ENCODE peak calls at places on chromosomes 2 and 18, in five cellular contexts. C is SK-MEL-5, P is NCI-H1694 treated with DMSO at 0.1 percent for 48 hours, Y is HTR-8/SVneo, Z is NCI-H345. N is an unnamed sample.

GRCh38 chr2:62706721-62707516 is 1.4 kb downstream of the EHBP1 start:
- DNase-seq in Y (no peak), P (no peak), Z (no peak), C (no peak), N (no peak)

GRCh38 chr2:63023444-63023843 is 27.2 kb upstream of the OTX1 start:
- DNase-seq in Y (peak; percentile 52), C (peak; percentile 92), P (peak; percentile 39), Z (peak; percentile 1), N (no peak)

GRCh38 chr2:170235860-170236638 is 58.1 kb downstream of the MYO3B start:
- DNase-seq in C (peak; percentile 87), P (peak; percentile 88), Y (peak; percentile 32), Z (peak; percentile 79), N (no peak)

GRCh38 chr2:109217362-109218086 is 88.5 kb downstream of the SH3RF3 start:
- DNase-seq in Z (no peak), P (no peak), Y (no peak), C (no peak), N (no peak)

GRCh38 chr2:16623046-16623445 is 42.6 kb downstream of the CYRIA start:
- DNase-seq in Y (no peak), Z (no peak), P (no peak), C (no peak), N (no peak)

GRCh38 chr2:161250864-161251436 is 57.3 kb upstream of the PSMD14 start:
- DNase-seq in Y (peak; percentile 72), Z (peak; percentile 78), P (peak; percentile 72), C (peak; percentile 60), N (no peak)

GRCh38 chr2:14220101-14220500 is 412.4 kb upstream of the LRATD1 start:
- DNase-seq in Y (no peak), Z (no peak), C (no peak), P (no peak), N (no peak)

GRCh38 chr2:120177011-120177621 is 46.1 kb downstream of the TMEM185B start:
- DNase-seq in Z (no peak), P (no peak), C (peak; percentile 22), Y (no peak), N (peak; percentile 59)

GRCh38 chr2:185807351-185807750 is 68.7 kb downstream of the FSIP2 start:
- DNase-seq in Y (no peak), C (no peak), P (no peak), Z (no peak), N (no peak)

GRCh38 chr18:24876266-24876665 is 415.8 kb downstream of the HRH4 start:
- DNase-seq in Z (no peak), Y (no peak), P (no peak), C (no peak), N (no peak)

GRCh38 chr2:23828256-23828980 is 98.5 kb downstream of the ATAD2B start:
- DNase-seq in Y (no peak), C (no peak), Z (no peak), P (no peak), N (no peak)

GRCh38 chr18:79422022-79422782 is 26.5 kb downstream of the NFATC1 start:
- DNase-seq in P (no peak), C (no peak), Z (no peak), Y (no peak), N (no peak)

GRCh38 chr2:36449943-36450392 is 94.4 kb downstream of the CRIM1 start:
- DNase-seq in P (no peak), Y (no peak), C (no peak), Z (no peak), N (no peak)

GRCh38 chr2:70514612-70515055 is 39.0 kb downstream of the TGFA start:
- DNase-seq in Y (no peak), P (no peak), Z (peak; percentile 88), C (no peak), N (peak; percentile 25)

GRCh38 chr18:33282142-33282541 is 158.4 kb downstream of the CCDC178 start:
- DNase-seq in C (no peak), P (no peak), Y (no peak), Z (no peak), N (no peak)

N was measured in prostate gland.